ENCODE peak calls at places on chromosomes 3 and 15, in four cellular contexts. P, G, B and N are unnamed samples.

GRCh38 chr15:90930861-90931629 is 1.3 kb downstream of the HDDC3 start:
- DNase-seq in P (no peak), G (no peak), B (no peak), N (no peak)

GRCh38 chr3:98824256-98824655 is 61.1 kb downstream of the ST3GAL6 start:
- DNase-seq in P (no peak), G (no peak), B (no peak), N (no peak)

GRCh38 chr3:48240000-48240710 is 749 bp upstream of the ZNF589 start:
- DNase-seq in P (no peak), G (no peak), B (no peak), N (no peak)

GRCh38 chr3:42216302-42216701 is 49.7 kb downstream of the CCK start:
- DNase-seq in P (no peak), G (no peak), B (no peak), N (no peak)

GRCh38 chr3:119643094-119643493 is 17.3 kb downstream of the POPDC2 start:
- DNase-seq in P (no peak), G (no peak), B (no peak), N (no peak)

GRCh38 chr15:65086680-65087111 is 10.2 kb downstream of the KBTBD13 start:
- DNase-seq in P (no peak), G (no peak), B (no peak), N (no peak)

GRCh38 chr15:82999905-83000671 is 11.4 kb downstream of the C15orf40 start:
- DNase-seq in P (peak), G (peak), B (no peak), N (peak)

GRCh38 chr3:42118762-42119361 is 27.7 kb downstream of the TRAK1 start:
- DNase-seq in P (peak), G (peak), B (no peak), N (peak)

GRCh38 chr3:16668776-16669545 is 63.7 kb upstream of the DAZL start:
- DNase-seq in P (no peak), G (no peak), B (peak), N (no peak)